ENCODE peak calls at places on chromosome 9, in seven cellular contexts. One of them, this sample, is unnamed.

GRCh38 chr9:79008916-79009315 is 562.8 kb upstream of the TLE4 start:
- DNase-seq in IMR-90: no peak
- DNase-seq in mesendoderm: no peak
- DNase-seq in H1: no peak
- DNase-seq in neuronal stem cell: no peak
- DNase-seq in mesenchymal stem cell: no peak
- DNase-seq in H9: no peak
- DNase-seq in this sample: no peak

GRCh38 chr9:116644099-116644688 is 42.9 kb upstream of the TRIM32 start:
- DNase-seq in mesenchymal stem cell: no peak
- DNase-seq in H9: no peak
- DNase-seq in mesendoderm: no peak
- DNase-seq in IMR-90: peak
- DNase-seq in H1: no peak
- DNase-seq in neuronal stem cell: no peak
- DNase-seq in this sample: no peak

GRCh38 chr9:132733133-132733815 is 63.0 kb downstream of the GTF3C4 start:
- DNase-seq in IMR-90: no peak
- DNase-seq in mesendoderm: no peak
- DNase-seq in neuronal stem cell: no peak
- DNase-seq in H9: no peak
- DNase-seq in H1: no peak
- DNase-seq in mesenchymal stem cell: no peak
- DNase-seq in this sample: peak

GRCh38 chr9:129568560-129569505 is 52.1 kb downstream of the C9orf50 start:
- DNase-seq in mesenchymal stem cell: no peak
- DNase-seq in neuronal stem cell: no peak
- DNase-seq in IMR-90: no peak
- DNase-seq in H9: peak
- DNase-seq in H1: no peak
- DNase-seq in mesendoderm: peak
- DNase-seq in this sample: peak

GRCh38 chr9:5854032-5854792 is 21.3 kb upstream of the ERMP1 start:
- DNase-seq in mesendoderm: no peak
- DNase-seq in IMR-90: no peak
- DNase-seq in H1: no peak
- DNase-seq in H9: no peak
- DNase-seq in mesenchymal stem cell: no peak
- DNase-seq in neuronal stem cell: no peak
- DNase-seq in this sample: no peak

GRCh38 chr9:37908698-37909186 is 4.8 kb upstream of the SLC25A51 start:
- DNase-seq in mesenchymal stem cell: peak
- DNase-seq in H1: no peak
- DNase-seq in mesendoderm: no peak
- DNase-seq in neuronal stem cell: no peak
- DNase-seq in IMR-90: peak
- DNase-seq in H9: no peak
- DNase-seq in this sample: peak

GRCh38 chr9:127451681-127452480 is 571 bp downstream of the LRSAM1 start:
- DNase-seq in H9: peak
- DNase-seq in mesenchymal stem cell: peak
- DNase-seq in neuronal stem cell: no peak
- DNase-seq in H1: no peak
- DNase-seq in mesendoderm: peak
- DNase-seq in IMR-90: peak
- DNase-seq in this sample: peak

GRCh38 chr9:93210974-93211653 is 27.2 kb downstream of the WNK2 start:
- DNase-seq in H9: no peak
- DNase-seq in H1: no peak
- DNase-seq in neuronal stem cell: no peak
- DNase-seq in mesendoderm: no peak
- DNase-seq in mesenchymal stem cell: no peak
- DNase-seq in IMR-90: no peak
- DNase-seq in this sample: no peak

GRCh38 chr9:135602789-135603481 is 36.4 kb downstream of the GLT6D1 start:
- DNase-seq in mesenchymal stem cell: peak
- DNase-seq in H1: peak
- DNase-seq in neuronal stem cell: peak
- DNase-seq in IMR-90: peak
- DNase-seq in mesendoderm: peak
- DNase-seq in H9: peak
- DNase-seq in this sample: peak

GRCh38 chr9:122133263-122133983 is 26.2 kb downstream of the NDUFA8 start:
- DNase-seq in neuronal stem cell: no peak
- DNase-seq in mesendoderm: no peak
- DNase-seq in H9: peak
- DNase-seq in IMR-90: no peak
- DNase-seq in H1: no peak
- DNase-seq in mesenchymal stem cell: no peak
- DNase-seq in this sample: peak

GRCh38 chr9:13586726-13587392 is 307.4 kb upstream of the MPDZ start:
- DNase-seq in mesendoderm: no peak
- DNase-seq in H9: no peak
- DNase-seq in IMR-90: no peak
- DNase-seq in H1: no peak
- DNase-seq in mesenchymal stem cell: peak
- DNase-seq in neuronal stem cell: no peak
- DNase-seq in this sample: no peak

GRCh38 chr9:88923653-88924284 is 67.5 kb upstream of the S1PR3 start:
- DNase-seq in H1: no peak
- DNase-seq in mesenchymal stem cell: no peak
- DNase-seq in mesendoderm: no peak
- DNase-seq in neuronal stem cell: no peak
- DNase-seq in IMR-90: no peak
- DNase-seq in H9: no peak
- DNase-seq in this sample: no peak

GRCh38 chr9:133973791-133974630 is 18.1 kb downstream of the VAV2 start:
- DNase-seq in mesendoderm: peak
- DNase-seq in mesenchymal stem cell: no peak
- DNase-seq in IMR-90: no peak
- DNase-seq in H1: no peak
- DNase-seq in neuronal stem cell: no peak
- DNase-seq in H9: no peak
- DNase-seq in this sample: peak

GRCh38 chr9:92432350-92432749 is 8.1 kb upstream of the OMD start:
- DNase-seq in mesenchymal stem cell: no peak
- DNase-seq in mesendoderm: no peak
- DNase-seq in neuronal stem cell: no peak
- DNase-seq in IMR-90: no peak
- DNase-seq in H9: no peak
- DNase-seq in H1: no peak
- DNase-seq in this sample: no peak

GRCh38 chr9:124163988-124164350 is 93.8 kb upstream of the NEK6 start:
- DNase-seq in neuronal stem cell: no peak
- DNase-seq in mesenchymal stem cell: no peak
- DNase-seq in mesendoderm: no peak
- DNase-seq in H9: no peak
- DNase-seq in IMR-90: no peak
- DNase-seq in H1: no peak
- DNase-seq in this sample: no peak

GRCh38 chr9:73125651-73126050 is 26.0 kb upstream of the ANXA1 start:
- DNase-seq in H1: no peak
- DNase-seq in mesendoderm: no peak
- DNase-seq in IMR-90: peak
- DNase-seq in H9: no peak
- DNase-seq in neuronal stem cell: no peak
- DNase-seq in mesenchymal stem cell: no peak
- DNase-seq in this sample: no peak

GRCh38 chr9:4325113-4325512 is 25.2 kb upstream of the GLIS3 start:
- DNase-seq in mesenchymal stem cell: no peak
- DNase-seq in H1: no peak
- DNase-seq in H9: no peak
- DNase-seq in IMR-90: no peak
- DNase-seq in neuronal stem cell: no peak
- DNase-seq in mesendoderm: no peak
- DNase-seq in this sample: no peak

GRCh38 chr9:95003694-95004451 is 277.4 kb downstream of the AOPEP start:
- DNase-seq in mesendoderm: peak
- DNase-seq in IMR-90: peak
- DNase-seq in H9: peak
- DNase-seq in neuronal stem cell: no peak
- DNase-seq in mesenchymal stem cell: peak
- DNase-seq in H1: no peak
- DNase-seq in this sample: peak

GRCh38 chr9:76926324-76926731 is 20.4 kb upstream of the PRUNE2 start:
- DNase-seq in H1: no peak
- DNase-seq in IMR-90: peak
- DNase-seq in mesendoderm: no peak
- DNase-seq in H9: no peak
- DNase-seq in mesenchymal stem cell: no peak
- DNase-seq in neuronal stem cell: no peak
- DNase-seq in this sample: peak

DNA sequence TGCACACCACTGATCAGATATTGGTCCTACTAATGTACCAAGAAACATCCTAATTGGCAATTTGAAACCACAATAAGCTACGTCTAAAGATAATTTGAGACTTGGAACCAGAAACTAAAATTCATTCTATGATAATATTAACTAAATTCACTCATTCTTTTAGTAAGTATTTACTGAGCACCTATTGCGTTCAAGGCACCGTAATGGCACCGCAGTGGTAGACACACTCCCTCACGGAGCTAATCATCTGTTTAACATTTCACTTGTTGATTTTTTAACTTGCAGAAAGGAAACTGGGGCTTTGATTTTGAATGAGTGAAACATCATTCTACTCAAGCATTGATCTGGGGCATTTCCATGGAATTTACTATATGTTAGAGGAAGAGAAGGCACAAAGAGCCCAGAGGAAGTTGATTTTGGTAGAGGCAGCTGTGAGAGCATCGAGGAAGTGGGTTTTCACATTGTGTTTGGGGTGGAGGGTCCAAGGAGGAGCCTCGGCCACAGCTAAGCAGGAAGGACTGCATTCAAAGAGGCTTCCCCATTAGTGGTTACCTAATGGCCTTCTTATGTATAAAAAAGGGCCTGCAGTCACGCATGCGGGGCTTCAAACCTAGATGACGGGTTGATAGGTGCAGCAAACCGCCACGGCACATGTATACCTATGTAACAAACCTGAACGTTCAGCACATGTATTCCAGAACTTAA is 7.1 kb downstream of the RAPGEF1 start:
- DNase-seq in H1: no peak
- DNase-seq in IMR-90: no peak
- DNase-seq in neuronal stem cell: no peak
- DNase-seq in mesendoderm: no peak
- DNase-seq in mesenchymal stem cell: no peak
- DNase-seq in H9: no peak
- DNase-seq in this sample: no peak
- H3K18ac ChIP-seq in H1: no peak
- H3K18ac ChIP-seq in IMR-90: no peak
- H3K18ac ChIP-seq in neuronal stem cell: no peak
- H3K18ac ChIP-seq in mesendoderm: no peak
- H3K18ac ChIP-seq in mesenchymal stem cell: no peak
- H3K18ac ChIP-seq in H9: no peak
- H3K18ac ChIP-seq in this sample: no peak

GRCh38 chr9:117932585-117932984 is 228.4 kb downstream of the TLR4 start:
- DNase-seq in IMR-90: no peak
- DNase-seq in H1: no peak
- DNase-seq in H9: no peak
- DNase-seq in mesendoderm: no peak
- DNase-seq in mesenchymal stem cell: no peak
- DNase-seq in neuronal stem cell: no peak
- DNase-seq in this sample: no peak
- H3K18ac ChIP-seq in IMR-90: no peak
- H3K18ac ChIP-seq in H1: no peak
- H3K18ac ChIP-seq in H9: no peak
- H3K18ac ChIP-seq in mesendoderm: no peak
- H3K18ac ChIP-seq in mesenchymal stem cell: no peak
- H3K18ac ChIP-seq in neuronal stem cell: no peak
- H3K18ac ChIP-seq in this sample: no peak

GRCh38 chr9:104833701-104834100 is 69.8 kb downstream of the NIPSNAP3B start:
- DNase-seq in H9: no peak
- DNase-seq in mesenchymal stem cell: no peak
- DNase-seq in mesendoderm: no peak
- DNase-seq in neuronal stem cell: no peak
- DNase-seq in IMR-90: no peak
- DNase-seq in H1: no peak
- DNase-seq in this sample: no peak
- H3K18ac ChIP-seq in H9: no peak
- H3K18ac ChIP-seq in mesenchymal stem cell: no peak
- H3K18ac ChIP-seq in mesendoderm: no peak
- H3K18ac ChIP-seq in neuronal stem cell: no peak
- H3K18ac ChIP-seq in IMR-90: no peak
- H3K18ac ChIP-seq in H1: no peak
- H3K18ac ChIP-seq in this sample: no peak

GRCh38 chr9:130630506-130631330 is 33.7 kb upstream of the PRDM12 start:
- DNase-seq in neuronal stem cell: no peak
- DNase-seq in mesendoderm: no peak
- DNase-seq in H1: no peak
- DNase-seq in H9: no peak
- DNase-seq in mesenchymal stem cell: no peak
- DNase-seq in IMR-90: no peak
- DNase-seq in this sample: no peak
- H3K18ac ChIP-seq in neuronal stem cell: no peak
- H3K18ac ChIP-seq in mesendoderm: no peak
- H3K18ac ChIP-seq in H1: peak
- H3K18ac ChIP-seq in H9: no peak
- H3K18ac ChIP-seq in mesenchymal stem cell: no peak
- H3K18ac ChIP-seq in IMR-90: no peak
- H3K18ac ChIP-seq in this sample: no peak

GRCh38 chr9:104851521-104851920 is 76.4 kb downstream of the ABCA1 start:
- DNase-seq in mesendoderm: no peak
- DNase-seq in mesenchymal stem cell: no peak
- DNase-seq in H9: no peak
- DNase-seq in IMR-90: no peak
- DNase-seq in H1: no peak
- DNase-seq in neuronal stem cell: no peak
- DNase-seq in this sample: no peak
- H3K18ac ChIP-seq in mesendoderm: no peak
- H3K18ac ChIP-seq in mesenchymal stem cell: no peak
- H3K18ac ChIP-seq in H9: no peak
- H3K18ac ChIP-seq in IMR-90: no peak
- H3K18ac ChIP-seq in H1: no peak
- H3K18ac ChIP-seq in neuronal stem cell: no peak
- H3K18ac ChIP-seq in this sample: no peak

GRCh38 chr9:86354048-86354881 is at the start of gene TUT7:
- DNase-seq in H9: peak
- DNase-seq in mesendoderm: peak
- DNase-seq in IMR-90: peak
- DNase-seq in H1: peak
- DNase-seq in neuronal stem cell: peak
- DNase-seq in mesenchymal stem cell: peak
- DNase-seq in this sample: peak
- H3K18ac ChIP-seq in H9: peak
- H3K18ac ChIP-seq in mesendoderm: peak
- H3K18ac ChIP-seq in IMR-90: peak
- H3K18ac ChIP-seq in H1: peak
- H3K18ac ChIP-seq in neuronal stem cell: peak
- H3K18ac ChIP-seq in mesenchymal stem cell: peak
- H3K18ac ChIP-seq in this sample: peak